ENCODE peak calls at places on chromosomes 12 and 14, in five cellular contexts. One of them, this sample, is unnamed.

GRCh38 chr12:56084958-56085543 is 5.1 kb downstream of the ERBB3 start:
- DNase-seq in HepG2: no peak
- DNase-seq in nephron progenitor cell: peak
- DNase-seq in GM12865: peak
- DNase-seq in endothelial cell: peak
- DNase-seq in this sample: peak

GRCh38 chr12:15924956-15925355 is 13.8 kb downstream of the DERA start:
- DNase-seq in endothelial cell: no peak
- DNase-seq in nephron progenitor cell: no peak
- DNase-seq in GM12865: no peak
- DNase-seq in HepG2: no peak
- DNase-seq in this sample: no peak

GRCh38 chr12:109727039-109727723 is 13.6 kb downstream of the FAM222A start:
- DNase-seq in nephron progenitor cell: no peak
- DNase-seq in endothelial cell: no peak
- DNase-seq in GM12865: no peak
- DNase-seq in HepG2: peak
- DNase-seq in this sample: no peak

GRCh38 chr14:77303417-77304156 is 17.1 kb downstream of the POMT2 start:
- DNase-seq in HepG2: peak
- DNase-seq in GM12865: peak
- DNase-seq in nephron progenitor cell: no peak
- DNase-seq in endothelial cell: no peak
- DNase-seq in this sample: no peak

GRCh38 chr14:71497645-71498086 is 434.6 kb upstream of the RGS6 start:
- DNase-seq in nephron progenitor cell: no peak
- DNase-seq in HepG2: no peak
- DNase-seq in GM12865: peak
- DNase-seq in endothelial cell: no peak
- DNase-seq in this sample: peak

GRCh38 chr12:67630373-67631088 is 18.0 kb upstream of the DYRK2 start:
- DNase-seq in nephron progenitor cell: peak
- DNase-seq in GM12865: peak
- DNase-seq in HepG2: peak
- DNase-seq in endothelial cell: peak
- DNase-seq in this sample: peak

GRCh38 chr12:1769809-1770494 is 50.4 kb upstream of the LRTM2 start:
- DNase-seq in nephron progenitor cell: no peak
- DNase-seq in GM12865: no peak
- DNase-seq in HepG2: peak
- DNase-seq in endothelial cell: no peak
- DNase-seq in this sample: no peak

GRCh38 chr12:7495136-7495535 is 8.4 kb downstream of the CD163 start:
- DNase-seq in nephron progenitor cell: no peak
- DNase-seq in endothelial cell: no peak
- DNase-seq in GM12865: no peak
- DNase-seq in HepG2: no peak
- DNase-seq in this sample: no peak

GRCh38 chr12:111406474-111407370 is 999 bp downstream of the SH2B3 start:
- DNase-seq in HepG2: no peak
- DNase-seq in nephron progenitor cell: peak
- DNase-seq in endothelial cell: no peak
- DNase-seq in GM12865: peak
- DNase-seq in this sample: peak

GRCh38 chr12:111404362-111405148 is 1.2 kb upstream of the SH2B3 start:
- DNase-seq in GM12865: peak
- DNase-seq in endothelial cell: peak
- DNase-seq in HepG2: peak
- DNase-seq in nephron progenitor cell: peak
- DNase-seq in this sample: peak

GRCh38 chr12:111407371-111408115 is 1.8 kb downstream of the SH2B3 start:
- DNase-seq in endothelial cell: no peak
- DNase-seq in GM12865: no peak
- DNase-seq in nephron progenitor cell: peak
- DNase-seq in HepG2: no peak
- DNase-seq in this sample: no peak

GRCh38 chr12:111405856-111406473 is at the start of gene SH2B3:
- DNase-seq in nephron progenitor cell: no peak
- DNase-seq in GM12865: no peak
- DNase-seq in HepG2: no peak
- DNase-seq in endothelial cell: no peak
- DNase-seq in this sample: no peak

DNA sequence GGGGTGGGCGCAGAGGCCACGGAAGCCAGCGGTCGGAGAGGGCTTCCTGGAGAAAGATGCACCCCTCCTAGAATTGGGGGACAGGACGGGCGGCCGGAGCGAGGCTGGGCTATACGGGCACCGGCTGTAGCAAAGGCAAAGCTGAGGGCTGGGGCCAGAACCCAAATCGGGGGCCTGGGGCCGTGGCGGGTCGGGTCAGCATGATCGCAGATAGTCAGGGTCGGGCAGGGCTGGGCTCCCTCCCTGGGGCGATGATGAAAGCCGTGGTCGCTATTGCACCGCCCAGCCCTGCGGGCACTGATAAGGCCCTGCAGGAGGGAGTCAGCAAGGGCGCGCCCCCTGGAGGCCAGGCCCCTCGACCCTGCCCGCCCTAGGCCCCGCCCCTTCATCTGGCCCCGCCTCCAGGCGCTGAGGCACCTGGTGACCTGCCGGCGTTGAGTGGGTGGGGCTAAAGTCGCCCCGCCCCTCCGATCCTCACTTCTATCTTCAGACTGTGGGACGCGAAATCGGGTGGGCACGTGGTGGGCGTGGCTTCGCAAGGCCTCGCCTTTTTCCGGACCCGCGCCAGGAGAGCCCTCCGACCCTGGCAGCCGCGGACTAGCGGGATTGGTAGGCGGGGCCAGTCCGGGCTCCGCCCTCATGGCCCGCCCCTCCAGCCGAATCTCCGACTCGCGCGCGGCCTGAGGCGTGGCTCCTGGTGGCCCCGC is 421 bp upstream of the SH2B3 start:
- DNase-seq in GM12865: peak
- DNase-seq in nephron progenitor cell: peak
- DNase-seq in endothelial cell: peak
- DNase-seq in HepG2: peak
- DNase-seq in this sample: peak
- TF ChIP-seq CTCF in GM12865: peak
- TF ChIP-seq CTCF in nephron progenitor cell: peak
- TF ChIP-seq CTCF in endothelial cell: peak
- TF ChIP-seq CTCF in HepG2: peak
- TF ChIP-seq CTCF in this sample: peak

DNA sequence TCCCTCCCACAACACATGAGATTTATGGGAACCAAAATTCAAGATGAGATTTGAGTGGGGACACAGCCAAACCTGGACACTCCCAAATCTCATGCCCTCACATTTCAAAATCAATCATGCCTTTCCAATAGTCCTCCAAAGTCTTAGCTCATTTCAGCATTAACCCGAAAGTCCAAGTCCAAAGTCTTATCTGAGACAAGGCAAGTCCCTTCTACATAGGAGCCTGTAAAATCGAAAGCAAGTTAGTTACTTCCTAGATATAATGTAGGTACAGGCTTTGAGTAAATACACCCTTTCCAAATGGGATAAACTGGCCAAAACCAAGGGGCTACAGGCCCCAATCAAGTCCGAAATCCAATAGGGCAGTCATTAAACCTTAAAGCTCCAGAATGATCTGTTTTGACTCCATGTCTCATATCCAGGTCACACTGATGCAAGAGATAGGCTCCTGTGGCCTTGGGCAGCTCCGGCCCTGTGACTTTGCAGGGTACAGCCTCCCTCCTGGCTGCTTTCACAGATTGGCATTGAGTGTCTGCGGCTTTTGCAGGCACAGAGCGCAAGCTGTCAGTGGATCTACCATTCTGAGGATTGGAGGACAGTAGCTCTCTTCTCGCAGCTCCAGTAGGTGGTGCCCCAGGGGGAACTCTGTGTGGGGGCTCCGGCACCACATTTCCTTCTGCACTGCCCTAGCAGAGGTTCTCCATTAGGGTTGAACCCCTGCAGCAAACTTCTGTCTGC is 60.1 kb downstream of the LRIG3 start:
- DNase-seq in GM12865: no peak
- DNase-seq in HepG2: peak
- DNase-seq in nephron progenitor cell: no peak
- DNase-seq in endothelial cell: no peak
- DNase-seq in this sample: no peak
- TF ChIP-seq CTCF in GM12865: no peak
- TF ChIP-seq CTCF in HepG2: peak
- TF ChIP-seq CTCF in nephron progenitor cell: no peak
- TF ChIP-seq CTCF in endothelial cell: no peak
- TF ChIP-seq CTCF in this sample: no peak

GRCh38 chr12:124375789-124376175 is 80.9 kb downstream of the RFLNA start:
- DNase-seq in endothelial cell: no peak
- DNase-seq in nephron progenitor cell: no peak
- DNase-seq in GM12865: no peak
- DNase-seq in HepG2: no peak
- DNase-seq in this sample: no peak

GRCh38 chr12:124374567-124374966 is 79.7 kb downstream of the RFLNA start:
- DNase-seq in endothelial cell: no peak
- DNase-seq in HepG2: no peak
- DNase-seq in nephron progenitor cell: no peak
- DNase-seq in GM12865: no peak
- DNase-seq in this sample: no peak

GRCh38 chr12:124374147-124374546 is 79.3 kb downstream of the RFLNA start:
- DNase-seq in GM12865: no peak
- DNase-seq in endothelial cell: no peak
- DNase-seq in HepG2: no peak
- DNase-seq in nephron progenitor cell: no peak
- DNase-seq in this sample: no peak

GRCh38 chr12:124376435-124376834 is 81.5 kb downstream of the RFLNA start:
- DNase-seq in HepG2: no peak
- DNase-seq in GM12865: no peak
- DNase-seq in nephron progenitor cell: no peak
- DNase-seq in endothelial cell: no peak
- DNase-seq in this sample: no peak

DNA sequence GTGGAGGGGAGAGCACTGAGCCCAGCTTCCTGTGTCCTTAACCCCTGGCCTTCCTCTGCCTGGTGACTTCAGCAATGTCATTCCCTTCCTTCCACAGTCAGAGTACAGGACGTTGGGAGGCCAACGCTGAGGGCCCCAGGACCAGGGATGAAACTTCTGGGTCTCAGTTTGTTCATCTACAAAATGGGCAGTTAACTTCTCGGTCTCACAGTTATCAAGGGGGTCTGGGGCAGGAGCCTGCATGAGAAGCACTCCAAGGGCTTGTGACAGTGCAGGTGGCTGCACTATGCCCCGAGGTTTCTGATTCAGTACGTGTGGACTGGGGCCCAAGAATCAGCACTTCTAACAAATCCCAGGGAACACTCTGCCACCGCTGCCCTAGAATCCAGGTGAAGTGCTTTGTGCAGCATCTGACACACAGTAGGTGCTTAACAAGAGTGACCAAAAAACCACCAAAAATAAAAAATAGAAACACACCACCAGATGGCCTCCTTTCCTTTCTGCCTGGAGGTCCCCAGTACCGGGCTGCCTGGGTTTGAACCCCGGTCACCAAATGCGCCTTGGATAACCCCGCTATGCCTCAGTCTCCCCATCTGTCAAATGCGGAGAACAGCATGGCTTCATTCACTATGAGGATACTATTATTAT is 80.4 kb downstream of the RFLNA start:
- DNase-seq in HepG2: no peak
- DNase-seq in GM12865: no peak
- DNase-seq in nephron progenitor cell: no peak
- DNase-seq in endothelial cell: no peak
- DNase-seq in this sample: no peak
- TF ChIP-seq CTCF in HepG2: peak
- TF ChIP-seq CTCF in GM12865: no peak
- TF ChIP-seq CTCF in nephron progenitor cell: no peak
- TF ChIP-seq CTCF in endothelial cell: no peak
- TF ChIP-seq CTCF in this sample: no peak

DNA sequence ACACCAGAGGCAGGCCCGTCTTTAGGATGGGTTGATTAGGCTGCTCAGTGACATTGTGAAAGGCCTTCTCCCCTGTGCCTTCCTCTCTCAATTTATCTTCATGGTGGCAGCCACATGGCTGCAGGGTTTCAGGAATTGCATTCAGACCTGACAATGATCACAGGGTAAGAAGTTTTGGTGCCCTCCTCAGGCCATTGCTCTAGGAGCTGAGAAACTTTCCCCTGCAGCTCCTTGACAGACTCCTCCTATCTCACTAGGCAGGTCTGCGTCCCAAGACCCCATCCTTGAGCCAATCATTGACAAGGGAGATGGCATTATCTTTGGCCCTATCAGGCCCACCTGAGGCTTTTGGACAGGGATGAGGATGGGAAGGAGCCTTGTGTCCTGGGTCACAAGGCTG is 57.4 kb upstream of the ANO4 start:
- DNase-seq in endothelial cell: no peak
- DNase-seq in GM12865: no peak
- DNase-seq in HepG2: no peak
- DNase-seq in nephron progenitor cell: no peak
- DNase-seq in this sample: no peak
- TF ChIP-seq CTCF in endothelial cell: no peak
- TF ChIP-seq CTCF in GM12865: no peak
- TF ChIP-seq CTCF in HepG2: no peak
- TF ChIP-seq CTCF in nephron progenitor cell: no peak
- TF ChIP-seq CTCF in this sample: no peak

This sample was measured in GM20000.